ENCODE peak calls at places on chromosome 22, in five cellular contexts. One of them, this sample, is unnamed.

GRCh38 chr22:43050995-43051394 is 36.0 kb upstream of the PACSIN2 start:
- DNase-seq in K562: no peak
- DNase-seq in IMR-90: no peak
- DNase-seq in SK-N-SH: no peak
- DNase-seq in GM12878: no peak
- DNase-seq in this sample: peak

GRCh38 chr22:23844739-23845202 is 6.0 kb upstream of the DERL3 start:
- DNase-seq in IMR-90: no peak
- DNase-seq in SK-N-SH: no peak
- DNase-seq in GM12878: no peak
- DNase-seq in K562: no peak
- DNase-seq in this sample: no peak

GRCh38 chr22:40665312-40665711 is 14.0 kb upstream of the MCHR1 start:
- DNase-seq in SK-N-SH: no peak
- DNase-seq in GM12878: no peak
- DNase-seq in IMR-90: peak
- DNase-seq in K562: no peak
- DNase-seq in this sample: no peak

GRCh38 chr22:35150163-35151107 is 84.5 kb downstream of the ISX start:
- DNase-seq in SK-N-SH: peak
- DNase-seq in IMR-90: peak
- DNase-seq in K562: peak
- DNase-seq in GM12878: no peak
- DNase-seq in this sample: peak

GRCh38 chr22:40746428-40747220 is 67.3 kb downstream of the MCHR1 start:
- DNase-seq in IMR-90: peak
- DNase-seq in GM12878: no peak
- DNase-seq in K562: no peak
- DNase-seq in SK-N-SH: no peak
- DNase-seq in this sample: no peak

GRCh38 chr22:23514317-23515038 is 65.6 kb downstream of the IGLL1 start:
- DNase-seq in K562: peak
- DNase-seq in GM12878: no peak
- DNase-seq in SK-N-SH: peak
- DNase-seq in IMR-90: no peak
- DNase-seq in this sample: no peak

GRCh38 chr22:28674121-28674563 is 5.5 kb downstream of the TTC28 start:
- DNase-seq in IMR-90: peak
- DNase-seq in GM12878: peak
- DNase-seq in SK-N-SH: peak
- DNase-seq in K562: no peak
- DNase-seq in this sample: no peak

GRCh38 chr22:26548984-26549383 is 36.7 kb upstream of the TFIP11 start:
- DNase-seq in GM12878: no peak
- DNase-seq in K562: no peak
- DNase-seq in SK-N-SH: no peak
- DNase-seq in IMR-90: no peak
- DNase-seq in this sample: no peak

GRCh38 chr22:23251445-23252093 is 71.3 kb downstream of the BCR start:
- DNase-seq in SK-N-SH: no peak
- DNase-seq in K562: no peak
- DNase-seq in GM12878: no peak
- DNase-seq in IMR-90: peak
- DNase-seq in this sample: peak

GRCh38 chr22:40560551-40560950 is 76.0 kb downstream of the MRTFA start:
- DNase-seq in IMR-90: peak
- DNase-seq in GM12878: no peak
- DNase-seq in K562: peak
- DNase-seq in SK-N-SH: no peak
- DNase-seq in this sample: no peak

GRCh38 chr22:35559354-35560005 is 18.8 kb downstream of the RASD2 start:
- DNase-seq in GM12878: no peak
- DNase-seq in IMR-90: no peak
- DNase-seq in K562: no peak
- DNase-seq in SK-N-SH: no peak
- DNase-seq in this sample: no peak

GRCh38 chr22:42747701-42748513 is 27.2 kb upstream of the A4GALT start:
- DNase-seq in GM12878: no peak
- DNase-seq in IMR-90: peak
- DNase-seq in SK-N-SH: no peak
- DNase-seq in K562: no peak
- DNase-seq in this sample: no peak

GRCh38 chr22:24105661-24106060 is 75.6 kb upstream of the SUSD2 start:
- DNase-seq in GM12878: no peak
- DNase-seq in IMR-90: no peak
- DNase-seq in K562: no peak
- DNase-seq in SK-N-SH: no peak
- DNase-seq in this sample: no peak

GRCh38 chr22:50544078-50544745 is 1.5 kb upstream of the KLHDC7B start:
- DNase-seq in IMR-90: peak
- DNase-seq in GM12878: no peak
- DNase-seq in SK-N-SH: peak
- DNase-seq in K562: no peak
- DNase-seq in this sample: peak

GRCh38 chr22:40050258-40050657 is 55.5 kb downstream of the FAM83F start:
- DNase-seq in GM12878: peak
- DNase-seq in IMR-90: no peak
- DNase-seq in SK-N-SH: no peak
- DNase-seq in K562: no peak
- DNase-seq in this sample: no peak

GRCh38 chr22:39808087-39808486 is 85.5 kb downstream of the ENTHD1 start:
- DNase-seq in IMR-90: peak
- DNase-seq in SK-N-SH: peak
- DNase-seq in GM12878: no peak
- DNase-seq in K562: no peak
- DNase-seq in this sample: peak

GRCh38 chr22:39716534-39716933 is 146.0 kb downstream of the CACNA1I start:
- DNase-seq in SK-N-SH: no peak
- DNase-seq in IMR-90: no peak
- DNase-seq in K562: no peak
- DNase-seq in GM12878: no peak
- DNase-seq in this sample: no peak

GRCh38 chr22:43008509-43008908 is 6.4 kb downstream of the PACSIN2 start:
- DNase-seq in SK-N-SH: no peak
- DNase-seq in IMR-90: no peak
- DNase-seq in GM12878: no peak
- DNase-seq in K562: no peak
- DNase-seq in this sample: no peak

GRCh38 chr22:42229455-42230149 is 40.9 kb downstream of the TCF20 start:
- DNase-seq in GM12878: no peak
- DNase-seq in K562: no peak
- DNase-seq in IMR-90: peak
- DNase-seq in SK-N-SH: no peak
- DNase-seq in this sample: no peak

GRCh38 chr22:35103756-35104155 is 37.8 kb downstream of the ISX start:
- DNase-seq in K562: no peak
- DNase-seq in SK-N-SH: no peak
- DNase-seq in IMR-90: no peak
- DNase-seq in GM12878: no peak
- DNase-seq in this sample: no peak

GRCh38 chr22:26937213-26937612 is 279.8 kb downstream of the MIAT start:
- DNase-seq in IMR-90: no peak
- DNase-seq in SK-N-SH: no peak
- DNase-seq in K562: peak
- DNase-seq in GM12878: no peak
- DNase-seq in this sample: no peak

GRCh38 chr22:17120711-17121234 is 387 bp downstream of the TMEM121B start:
- DNase-seq in IMR-90: no peak
- DNase-seq in GM12878: no peak
- DNase-seq in K562: peak
- DNase-seq in SK-N-SH: no peak
- DNase-seq in this sample: no peak

GRCh38 chr22:24584871-24585411 is 7.9 kb downstream of the LRRC75B start:
- DNase-seq in K562: no peak
- DNase-seq in IMR-90: no peak
- DNase-seq in GM12878: no peak
- DNase-seq in SK-N-SH: no peak
- DNase-seq in this sample: no peak

GRCh38 chr22:27004434-27004833 is 347.0 kb downstream of the MIAT start:
- DNase-seq in SK-N-SH: no peak
- DNase-seq in K562: peak
- DNase-seq in IMR-90: no peak
- DNase-seq in GM12878: no peak
- DNase-seq in this sample: no peak

GRCh38 chr22:22721681-22722309 is 77.4 kb downstream of the GGTLC2 start:
- DNase-seq in K562: no peak
- DNase-seq in SK-N-SH: no peak
- DNase-seq in IMR-90: peak
- DNase-seq in GM12878: peak
- DNase-seq in this sample: no peak

GRCh38 chr22:36790648-36791047 is 14.7 kb upstream of the IFT27 start:
- DNase-seq in SK-N-SH: no peak
- DNase-seq in IMR-90: no peak
- DNase-seq in K562: no peak
- DNase-seq in GM12878: no peak
- DNase-seq in this sample: peak

GRCh38 chr22:31637375-31637937 is 24.6 kb downstream of the PISD start:
- DNase-seq in SK-N-SH: no peak
- DNase-seq in IMR-90: no peak
- DNase-seq in K562: no peak
- DNase-seq in GM12878: no peak
- DNase-seq in this sample: no peak

GRCh38 chr22:39579909-39580571 is 9.5 kb downstream of the CACNA1I start:
- DNase-seq in K562: no peak
- DNase-seq in GM12878: no peak
- DNase-seq in IMR-90: no peak
- DNase-seq in SK-N-SH: no peak
- DNase-seq in this sample: no peak

GRCh38 chr22:36454916-36455570 is 26.4 kb downstream of the TXN2 start:
- DNase-seq in K562: peak
- DNase-seq in SK-N-SH: peak
- DNase-seq in GM12878: peak
- DNase-seq in IMR-90: peak
- DNase-seq in this sample: peak

GRCh38 chr22:50525991-50526848 is 822 bp upstream of the SCO2 start:
- DNase-seq in GM12878: no peak
- DNase-seq in K562: peak
- DNase-seq in SK-N-SH: peak
- DNase-seq in IMR-90: peak
- DNase-seq in this sample: peak

GRCh38 chr22:39908737-39909136 is 7.9 kb downstream of the GRAP2 start:
- DNase-seq in GM12878: no peak
- DNase-seq in IMR-90: peak
- DNase-seq in K562: peak
- DNase-seq in SK-N-SH: no peak
- DNase-seq in this sample: no peak

GRCh38 chr22:35977136-35977535 is 51.5 kb downstream of the RBFOX2 start:
- DNase-seq in IMR-90: peak
- DNase-seq in K562: no peak
- DNase-seq in GM12878: no peak
- DNase-seq in SK-N-SH: no peak
- DNase-seq in this sample: no peak

GRCh38 chr22:25281675-25282345 is 62.4 kb downstream of the CRYBB2 start:
- DNase-seq in GM12878: no peak
- DNase-seq in K562: no peak
- DNase-seq in IMR-90: no peak
- DNase-seq in SK-N-SH: no peak
- DNase-seq in this sample: no peak

GRCh38 chr22:27947461-27947860 is 28.4 kb upstream of the PITPNB start:
- DNase-seq in GM12878: no peak
- DNase-seq in SK-N-SH: no peak
- DNase-seq in IMR-90: no peak
- DNase-seq in K562: no peak
- DNase-seq in this sample: no peak

GRCh38 chr22:43152355-43153071 is 1.2 kb downstream of the TSPO start:
- DNase-seq in K562: no peak
- DNase-seq in SK-N-SH: peak
- DNase-seq in GM12878: no peak
- DNase-seq in IMR-90: peak
- DNase-seq in this sample: peak

GRCh38 chr22:36334838-36335603 is 52.7 kb downstream of the MYH9 start:
- DNase-seq in SK-N-SH: no peak
- DNase-seq in GM12878: no peak
- DNase-seq in IMR-90: peak
- DNase-seq in K562: peak
- DNase-seq in this sample: no peak

GRCh38 chr22:32994046-32994827 is 63.9 kb downstream of the SYN3 start:
- DNase-seq in K562: no peak
- DNase-seq in GM12878: no peak
- DNase-seq in SK-N-SH: no peak
- DNase-seq in IMR-90: no peak
- DNase-seq in this sample: no peak
- TF ChIP-seq RAD21 in K562: no peak
- TF ChIP-seq RAD21 in GM12878: no peak
- TF ChIP-seq RAD21 in SK-N-SH: no peak
- TF ChIP-seq RAD21 in IMR-90: no peak
- TF ChIP-seq RAD21 in this sample: no peak

GRCh38 chr22:44661070-44661469 is 40.9 kb upstream of the PRR5 start:
- DNase-seq in K562: no peak
- DNase-seq in SK-N-SH: peak
- DNase-seq in GM12878: no peak
- DNase-seq in IMR-90: no peak
- DNase-seq in this sample: no peak
- TF ChIP-seq RCOR1 in K562: no peak
- TF ChIP-seq RCOR1 in SK-N-SH: no peak
- TF ChIP-seq RCOR1 in GM12878: no peak
- TF ChIP-seq RCOR1 in IMR-90: no peak
- TF ChIP-seq RCOR1 in this sample: no peak

GRCh38 chr22:29901354-29901753 is 18.4 kb downstream of the MTMR3 start:
- DNase-seq in K562: no peak
- DNase-seq in GM12878: no peak
- DNase-seq in SK-N-SH: no peak
- DNase-seq in IMR-90: no peak
- DNase-seq in this sample: no peak

GRCh38 chr22:29907753-29908515 is 25.0 kb downstream of the MTMR3 start:
- DNase-seq in SK-N-SH: peak
- DNase-seq in K562: peak
- DNase-seq in GM12878: no peak
- DNase-seq in IMR-90: peak
- DNase-seq in this sample: peak

GRCh38 chr22:29903371-29903770 is 20.4 kb downstream of the MTMR3 start:
- DNase-seq in GM12878: no peak
- DNase-seq in IMR-90: no peak
- DNase-seq in SK-N-SH: no peak
- DNase-seq in K562: no peak
- DNase-seq in this sample: no peak

DNA sequence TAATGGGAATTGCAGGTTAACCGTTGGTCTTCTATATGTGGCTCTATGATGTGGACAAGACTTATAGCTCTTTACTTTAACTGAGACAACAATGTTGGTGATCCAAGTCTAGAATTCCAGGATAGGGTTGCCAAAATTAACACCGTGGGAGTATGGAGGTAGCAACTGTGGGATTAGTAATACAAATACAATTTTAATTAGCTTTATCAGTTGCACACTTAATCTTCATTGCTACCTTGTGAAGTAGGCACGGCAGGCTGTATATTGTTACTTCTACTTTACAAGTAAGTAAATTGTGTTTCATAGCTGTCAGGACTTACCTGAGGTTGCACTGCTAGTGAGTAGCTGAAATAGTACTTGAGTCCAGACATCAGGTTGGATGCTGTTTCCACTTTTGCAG is 21.0 kb downstream of the MTMR3 start:
- DNase-seq in K562: no peak
- DNase-seq in SK-N-SH: no peak
- DNase-seq in IMR-90: no peak
- DNase-seq in GM12878: no peak
- DNase-seq in this sample: no peak
- TF ChIP-seq RAD21 in K562: no peak
- TF ChIP-seq RAD21 in SK-N-SH: no peak
- TF ChIP-seq RAD21 in IMR-90: no peak
- TF ChIP-seq RAD21 in GM12878: no peak
- TF ChIP-seq RAD21 in this sample: no peak

GRCh38 chr22:37880668-37881440 is 25.2 kb upstream of the MICALL1 start:
- DNase-seq in K562: no peak
- DNase-seq in SK-N-SH: no peak
- DNase-seq in IMR-90: peak
- DNase-seq in GM12878: no peak
- DNase-seq in this sample: no peak
- TF ChIP-seq RCOR1 in K562: no peak
- TF ChIP-seq RCOR1 in SK-N-SH: no peak
- TF ChIP-seq RCOR1 in IMR-90: no peak
- TF ChIP-seq RCOR1 in GM12878: no peak
- TF ChIP-seq RCOR1 in this sample: no peak

This sample was measured in A549.